ENCODE peak calls at places on chromosomes 6 and 20, in seven cellular contexts. B is breast epithelium; M is A549; C is cardiac muscle cell; Y is DND-41; X is effector memory CD4-positive, alpha-beta T cell; U is small intestine. F is an unnamed sample.

GRCh38 chr6:3418521-3419060 is 38.3 kb downstream of the SLC22A23 start:
- DNase-seq in U (peak; percentile 62), Y (no peak), B (no peak), M (no peak), C (no peak), X (no peak), F (no peak)

GRCh38 chr20:24256307-24256706 is 213.1 kb upstream of the SYNDIG1 start:
- DNase-seq in C (no peak), X (no peak), Y (no peak), M (no peak), U (no peak), B (no peak), F (no peak)

GRCh38 chr20:41136695-41137411 is 490 bp upstream of the PLCG1 start:
- DNase-seq in U (peak; percentile 87), C (peak; percentile 90), M (peak; percentile 91), X (peak; percentile 81), B (peak; percentile 88), Y (peak; percentile 89), F (peak; percentile 80)

GRCh38 chr6:86586195-86586594 is 351.1 kb upstream of the HTR1E start:
- DNase-seq in U (no peak), C (no peak), M (no peak), B (no peak), X (no peak), Y (no peak), F (no peak)

GRCh38 chr6:108902389-108902792 is 54.2 kb downstream of the ARMC2 start:
- DNase-seq in X (no peak), Y (no peak), C (peak; percentile 35), B (no peak), U (no peak), M (no peak), F (peak; percentile 24)

GRCh38 chr6:45455408-45455807 is 77.7 kb upstream of the SUPT3H start:
- DNase-seq in B (no peak), M (no peak), U (no peak), Y (no peak), X (no peak), C (no peak), F (no peak)

GRCh38 chr6:11424395-11425050 is 113.0 kb upstream of the TMEM170B start:
- DNase-seq in Y (no peak), X (no peak), B (no peak), U (no peak), C (no peak), M (no peak), F (no peak)

GRCh38 chr6:163355471-163355991 is 59.0 kb upstream of the QKI start:
- DNase-seq in C (peak; percentile 83), X (no peak), Y (no peak), M (no peak), U (no peak), B (no peak), F (no peak)

GRCh38 chr6:132359891-132360290 is 41.4 kb downstream of the MOXD1 start:
- DNase-seq in B (no peak), Y (no peak), C (no peak), X (no peak), U (no peak), M (no peak), F (no peak)

GRCh38 chr6:73714227-73714626 is 18.2 kb downstream of the CD109 start:
- DNase-seq in X (no peak), M (no peak), B (no peak), C (no peak), U (no peak), Y (no peak), F (no peak)

GRCh38 chr6:90230547-90231240 is 65.9 kb downstream of the BACH2 start:
- DNase-seq in U (no peak), X (no peak), B (no peak), Y (no peak), M (no peak), C (peak; percentile 50), F (no peak)

GRCh38 chr20:35490736-35491181 is 35.4 kb downstream of the CEP250 start:
- DNase-seq in C (no peak), X (peak; percentile 47), U (peak; percentile 42), B (no peak), M (no peak), Y (peak; percentile 87), F (peak; percentile 88)

GRCh38 chr6:54847799-54848597 is 1.4 kb downstream of the FAM83B start:
- DNase-seq in Y (no peak), M (no peak), B (peak; percentile 26), X (no peak), C (peak; percentile 21), U (no peak), F (no peak)

GRCh38 chr20:17377222-17377621 is 150.4 kb downstream of the PCSK2 start:
- DNase-seq in C (no peak), M (no peak), Y (no peak), X (no peak), B (no peak), U (no peak), F (no peak)

GRCh38 chr6:30814137-30815084 is 69.9 kb upstream of the DDR1 start:
- DNase-seq in M (peak; percentile 49), Y (no peak), U (no peak), B (no peak), X (peak; percentile 21), C (peak; percentile 72), F (peak; percentile 72)
- H3K4me3 ChIP-seq in M (no peak overlapping the region), Y (no peak overlapping the region), U (no peak overlapping the region), B (no peak overlapping the region), X (no peak overlapping the region), C (no peak overlapping the region), F (peak overlapping the region; percentile 4)

GRCh38 chr6:37050854-37051137 is 45.3 kb downstream of the FGD2 start:
- DNase-seq in U (no peak), C (no peak), B (no peak), X (no peak), Y (peak; percentile 45), M (no peak), F (no peak)
- H3K4me1 ChIP-seq in U (no peaks in the 10 kb centered on the region), C (no peaks in the 10 kb centered on the region), B (peaks cover 3% of the 10 kb centered on the region), X (peaks cover 59% of the 10 kb centered on the region), Y (peaks cover 66% of the 10 kb centered on the region), M (peaks cover 26% of the 10 kb centered on the region), F (peaks cover 63% of the 10 kb centered on the region)

GRCh38 chr6:137134483-137134882 is 39.0 kb downstream of the IL22RA2 start:
- DNase-seq in U (no peak), B (no peak), X (no peak), C (no peak), Y (no peak), M (no peak), F (no peak)

GRCh38 chr6:137133136-137133535 is 40.3 kb downstream of the IL22RA2 start:
- DNase-seq in C (no peak), M (no peak), U (peak; percentile 14), Y (no peak), X (no peak), B (no peak), F (no peak)

GRCh38 chr6:137136065-137136464 is 37.4 kb downstream of the IL22RA2 start:
- DNase-seq in B (no peak), C (peak; percentile 27), M (no peak), Y (no peak), U (no peak), X (no peak), F (peak; percentile 20)
- H3K9me3 ChIP-seq in B (no peaks in the 10 kb centered on the region), C (no peaks in the 10 kb centered on the region), M (peaks cover 17% of the 10 kb centered on the region), Y (peaks cover 30% of the 10 kb centered on the region), U (no peaks in the 10 kb centered on the region), X (no peaks in the 10 kb centered on the region), F (peaks cover 17% of the 10 kb centered on the region)

GRCh38 chr20:38839563-38839962 is 34.1 kb downstream of the PPP1R16B start:
- DNase-seq in X (no peak), B (no peak), C (no peak), U (no peak), Y (no peak), M (no peak), F (no peak)
- H3K4me3 ChIP-seq in X (no peak overlapping the region), B (no peak overlapping the region), C (no peak overlapping the region), U (no peak overlapping the region), Y (no peak overlapping the region), M (no peak overlapping the region), F (peak overlapping the region; percentile 61)

GRCh38 chr6:35727206-35727934 is 9.5 kb upstream of the ARMC12 start:
- DNase-seq in C (peak; percentile 96), B (peak; percentile 93), X (no peak), Y (no peak), U (peak; percentile 80), M (peak; percentile 55), F (no peak)
- H3K4me1 ChIP-seq in C (peaks cover 39% of the 10 kb centered on the region), B (peaks cover 52% of the 10 kb centered on the region), X (peaks cover 70% of the 10 kb centered on the region), Y (peaks cover 64% of the 10 kb centered on the region), U (peaks cover 19% of the 10 kb centered on the region), M (peaks cover 63% of the 10 kb centered on the region), F (peaks cover 67% of the 10 kb centered on the region)

GRCh38 chr6:165726290-165726875 is 63.3 kb upstream of the PDE10A start:
- DNase-seq in C (no peak), U (no peak), Y (no peak), X (no peak), M (no peak), B (no peak), F (no peak)
- H3K9me3 ChIP-seq in C (no peaks in the 10 kb centered on the region), U (no peaks in the 10 kb centered on the region), Y (no peaks in the 10 kb centered on the region), X (no peaks in the 10 kb centered on the region), M (no peaks in the 10 kb centered on the region), B (no peaks in the 10 kb centered on the region), F (no peaks in the 10 kb centered on the region)

GRCh38 chr6:43376551-43376981 is 7.1 kb upstream of the ZNF318 start:
- DNase-seq in Y (no peak), U (peak; percentile 58), B (no peak), C (no peak), M (no peak), X (no peak), F (no peak)
- H3K4me3 ChIP-seq in Y (no peak overlapping the region), U (no peak overlapping the region), B (no peak overlapping the region), C (no peak overlapping the region), M (no peak overlapping the region), X (no peak overlapping the region), F (no peak overlapping the region)

GRCh38 chr6:34315256-34315655 is 66.5 kb upstream of the SMIM29 start:
- DNase-seq in X (no peak), U (no peak), C (no peak), Y (no peak), B (no peak), M (no peak), F (no peak)
- H3K4me1 ChIP-seq in X (no peaks in the 10 kb centered on the region), U (peaks cover 2% of the 10 kb centered on the region), C (no peaks in the 10 kb centered on the region), Y (no peaks in the 10 kb centered on the region), B (no peaks in the 10 kb centered on the region), M (no peaks in the 10 kb centered on the region), F (peaks cover 16% of the 10 kb centered on the region)